ENCODE peak calls at places on chromosomes 2 and 18, in four cellular contexts. A is BE2C, Y is GM12878, I is cardiac fibroblast. N is an unnamed sample.

GRCh38 chr18:3411854-3412268 is 38.1 kb upstream of the TGIF1 start:
- DNase-seq in A (no peak), Y (no peak), I (peak), N (no peak)

GRCh38 chr2:196331143-196331542 is 159.8 kb upstream of the STK17B start:
- DNase-seq in A (no peak), Y (no peak), I (peak), N (peak)

GRCh38 chr2:955829-956731 is 5.4 kb downstream of the SNTG2 start:
- DNase-seq in A (no peak), Y (no peak), I (no peak), N (no peak)

GRCh38 chr2:26541401-26542193 is 63.7 kb upstream of the OTOF start:
- DNase-seq in A (no peak), Y (no peak), I (no peak), N (no peak)

GRCh38 chr2:22601007-22601406 is 784.0 kb upstream of the KLHL29 start:
- DNase-seq in A (no peak), Y (no peak), I (no peak), N (no peak)

GRCh38 chr2:230872968-230873669 is 8.4 kb downstream of the ITM2C start:
- DNase-seq in A (no peak), Y (peak), I (no peak), N (no peak)

GRCh38 chr2:117631546-117631945 is 182.9 kb upstream of the DDX18 start:
- DNase-seq in A (no peak), Y (no peak), I (no peak), N (no peak)

GRCh38 chr2:119837350-119837749 is 77.6 kb downstream of the PTPN4 start:
- DNase-seq in A (no peak), Y (no peak), I (no peak), N (no peak)

GRCh38 chr18:79423211-79424007 is 27.7 kb downstream of the NFATC1 start:
- DNase-seq in A (no peak), Y (no peak), I (no peak), N (no peak)

GRCh38 chr2:221103930-221104329 is 468.2 kb downstream of the EPHA4 start:
- DNase-seq in A (no peak), Y (no peak), I (peak), N (no peak)

DNA sequence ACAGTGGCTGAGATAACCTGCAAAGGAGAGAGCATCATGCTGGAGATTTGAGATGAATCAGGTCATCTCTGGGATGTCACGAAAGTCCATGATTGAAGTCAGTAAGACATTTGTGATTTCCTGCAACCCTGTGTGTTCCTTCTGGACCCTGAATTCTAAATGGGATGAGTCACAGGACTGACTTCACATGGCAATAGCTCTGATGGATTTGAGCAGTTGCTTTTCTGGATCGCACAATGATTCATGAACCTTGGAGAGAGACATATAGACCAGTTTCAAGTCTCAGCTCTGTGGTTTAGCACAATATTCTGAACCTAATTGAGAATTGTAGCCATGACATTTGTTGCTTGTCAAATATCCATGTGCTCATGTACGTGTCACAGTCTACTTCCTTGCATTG is 103.0 kb downstream of the TSN start:
- DNase-seq in A (no peak), Y (no peak), I (no peak), N (no peak)
- TF ChIP-seq CTCF in A (no peak), Y (no peak), I (no peak), N (no peak)

GRCh38 chr2:157055660-157056199 is 201.8 kb upstream of the GALNT5 start:
- DNase-seq in A (no peak), Y (no peak), I (peak), N (peak)
- TF ChIP-seq CTCF in A (peak), Y (no peak), I (peak), N (peak)

DNA sequence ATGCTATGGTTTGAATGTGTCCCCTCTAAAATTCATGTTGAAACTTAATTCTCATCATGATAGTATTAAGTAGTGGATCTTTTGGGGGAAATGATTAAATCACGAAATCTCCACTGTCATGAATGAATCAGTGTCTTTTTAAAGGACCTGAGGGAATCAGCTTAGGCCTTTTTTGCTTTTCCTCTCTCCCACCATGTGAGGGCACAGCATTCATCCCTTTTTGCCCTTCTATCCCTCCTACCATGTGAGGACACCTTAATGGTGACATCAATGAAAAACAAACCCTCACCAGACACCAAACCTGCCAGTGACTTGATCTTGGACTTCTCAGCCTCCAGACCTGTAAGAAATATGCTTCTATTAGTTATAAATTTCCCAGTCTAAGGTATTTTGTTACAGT is 247.1 kb upstream of the UBE2E3 start:
- DNase-seq in A (no peak), Y (no peak), I (no peak), N (no peak)
- TF ChIP-seq CTCF in A (no peak), Y (no peak), I (no peak), N (no peak)

DNA sequence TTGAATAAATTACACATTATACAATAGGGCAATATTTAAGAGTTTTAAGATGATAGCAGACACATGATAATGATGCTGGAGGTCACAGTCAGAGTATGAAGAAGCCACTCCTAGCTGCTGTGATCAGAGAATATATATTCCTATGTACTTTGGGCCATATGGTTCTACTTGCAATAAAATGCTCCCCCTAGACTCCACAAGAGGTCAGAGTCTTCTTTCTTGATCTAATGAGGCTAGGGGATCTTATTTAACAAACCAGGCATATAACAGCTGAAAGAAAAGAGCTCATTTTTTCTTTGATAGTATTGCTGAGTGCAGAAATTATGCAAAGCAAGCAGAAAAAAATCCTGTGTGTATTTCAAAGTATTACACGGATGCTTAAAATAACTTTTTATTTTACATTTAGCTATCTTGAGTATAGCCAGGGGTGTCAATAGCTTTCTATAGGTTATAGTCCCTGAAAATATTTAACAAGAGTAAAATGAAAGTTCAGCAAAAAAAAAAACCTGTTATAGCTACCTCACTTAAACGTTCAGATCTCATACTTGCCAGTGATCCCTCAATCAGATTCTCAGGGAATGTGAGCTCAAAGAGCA is 748.7 kb upstream of the CHAC2 start:
- DNase-seq in A (no peak), Y (no peak), I (peak), N (peak)
- TF ChIP-seq CTCF in A (peak), Y (no peak), I (peak), N (peak)

GRCh38 chr2:190470256-190470826 is 62.2 kb downstream of the MFSD6 start:
- DNase-seq in A (peak), Y (no peak), I (peak), N (no peak)
- TF ChIP-seq CTCF in A (no peak), Y (no peak), I (no peak), N (no peak)

GRCh38 chr2:76759634-76760366 is 762.4 kb downstream of the LRRTM4 start:
- DNase-seq in A (no peak), Y (no peak), I (no peak), N (no peak)

GRCh38 chr2:76763276-76763675 is 758.9 kb downstream of the LRRTM4 start:
- DNase-seq in A (no peak), Y (no peak), I (no peak), N (no peak)

DNA sequence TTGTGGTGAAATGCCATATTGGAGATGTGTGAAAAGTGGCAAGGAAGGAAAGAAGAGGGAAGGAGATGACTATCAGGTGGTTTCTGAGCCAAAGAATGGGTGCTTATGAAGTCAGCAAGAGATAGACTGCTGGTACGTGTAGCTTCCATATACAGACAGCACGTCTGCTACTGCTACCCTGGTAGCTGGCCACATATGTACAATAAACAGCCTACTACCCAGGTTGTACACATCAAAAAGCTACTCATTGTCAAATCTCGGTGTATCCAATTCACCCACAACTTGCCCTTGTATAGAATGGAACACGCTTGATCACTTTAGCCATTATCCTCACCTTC is 761.8 kb downstream of the LRRTM4 start:
- DNase-seq in A (no peak), Y (no peak), I (no peak), N (no peak)
- TF ChIP-seq CTCF in A (no peak), Y (no peak), I (no peak), N (no peak)

GRCh38 chr2:149039213-149039724 is 770 bp downstream of the LYPD6B start:
- DNase-seq in A (no peak), Y (no peak), I (no peak), N (no peak)

GRCh38 chr2:149036507-149037293 is 1.8 kb upstream of the LYPD6B start:
- DNase-seq in A (no peak), Y (no peak), I (no peak), N (no peak)

GRCh38 chr2:149038442-149039212 is at the start of gene LYPD6B:
- DNase-seq in A (no peak), Y (no peak), I (no peak), N (peak)

GRCh38 chr2:149040451-149040850 is 2.0 kb downstream of the LYPD6B start:
- DNase-seq in A (peak), Y (no peak), I (no peak), N (peak)

GRCh38 chr2:149037851-149038250 is 648 bp upstream of the LYPD6B start:
- DNase-seq in A (no peak), Y (no peak), I (no peak), N (peak)
- TF ChIP-seq CTCF in A (no peak), Y (no peak), I (no peak), N (no peak)

N was measured in MCF 10A.